ENCODE peak calls at places on chromosomes 5 and 9, in ten cellular contexts. A, B, O, K, D, U, F, J, I and Z are unnamed samples. For H3K9me3 and H3K36me3, the result is how much of the 10 kb centered on the place peaks cover.

GRCh38 chr5:153629496-153629895 is 139.0 kb downstream of the GRIA1 start:
- DNase-seq in A (no peak), B (no peak), O (no peak), K (no peak), D (no peak), U (no peak), F (no peak), J (peak), I (no peak), Z (no peak)

GRCh38 chr5:143648696-143649095 is 163.3 kb upstream of the HMHB1 start:
- DNase-seq in A (no peak), B (no peak), O (no peak), K (no peak), D (no peak), U (no peak), F (no peak), J (no peak), I (no peak), Z (no peak)

GRCh38 chr5:54883374-54884194 is 101.8 kb downstream of the ESM1 start:
- DNase-seq in A (peak), B (no peak), O (no peak), K (peak), D (peak), U (peak), F (peak), J (peak), I (no peak), Z (peak)

GRCh38 chr5:114438471-114438870 is 76.6 kb downstream of the KCNN2 start:
- DNase-seq in A (no peak), B (no peak), O (no peak), K (no peak), D (no peak), U (no peak), F (no peak), J (no peak), I (no peak), Z (no peak)

GRCh38 chr9:76107487-76107886 is 217.0 kb downstream of the PCSK5 start:
- DNase-seq in A (no peak), B (no peak), O (no peak), K (no peak), D (no peak), U (no peak), F (no peak), J (no peak), I (no peak), Z (peak)

GRCh38 chr5:142012186-142012785 is 541 bp downstream of the GNPDA1 start:
- DNase-seq in A (peak), B (no peak), O (peak), K (peak), D (no peak), U (peak), F (peak), J (peak), I (peak), Z (peak)

GRCh38 chr9:36874261-36874660 is 159.8 kb downstream of the PAX5 start:
- DNase-seq in A (peak), B (no peak), O (no peak), K (no peak), D (no peak), U (no peak), F (no peak), J (no peak), I (no peak), Z (no peak)

GRCh38 chr5:119322312-119322947 is 33.4 kb upstream of the TNFAIP8 start:
- DNase-seq in A (no peak), B (no peak), O (no peak), K (no peak), D (no peak), U (no peak), F (no peak), J (no peak), I (no peak), Z (no peak)

GRCh38 chr5:180333661-180334060 is 19.5 kb downstream of the GFPT2 start:
- DNase-seq in A (no peak), B (no peak), O (no peak), K (no peak), D (no peak), U (no peak), F (peak), J (peak), I (no peak), Z (peak)

GRCh38 chr5:85628153-85628552 is 989.6 kb upstream of the COX7C start:
- DNase-seq in A (no peak), B (no peak), O (no peak), K (no peak), D (no peak), U (no peak), F (no peak), J (no peak), I (no peak), Z (no peak)

GRCh38 chr9:93317495-93318094 is 133.7 kb downstream of the WNK2 start:
- DNase-seq in A (peak), B (no peak), O (no peak), K (no peak), D (no peak), U (no peak), F (peak), J (no peak), I (no peak), Z (no peak)

GRCh38 chr9:12989669-12990068 is 214.8 kb downstream of the LURAP1L start:
- DNase-seq in A (no peak), B (no peak), O (no peak), K (no peak), D (no peak), U (peak), F (no peak), J (no peak), I (no peak), Z (no peak)

GRCh38 chr5:75710630-75711029 is 6.6 kb downstream of the POC5 start:
- DNase-seq in A (no peak), B (no peak), O (no peak), K (no peak), D (no peak), U (no peak), F (no peak), J (no peak), I (no peak), Z (no peak)

GRCh38 chr5:4011943-4012342 is 416.3 kb downstream of the IRX1 start:
- DNase-seq in A (no peak), B (no peak), O (no peak), K (no peak), D (no peak), U (no peak), F (no peak), J (no peak), I (no peak), Z (no peak)

GRCh38 chr5:72101828-72102227 is 5.4 kb upstream of the MAP1B start:
- DNase-seq in A (no peak), B (no peak), O (no peak), K (no peak), D (no peak), U (no peak), F (no peak), J (peak), I (no peak), Z (no peak)

GRCh38 chr9:15606667-15607472 is 54.0 kb downstream of the CCDC171 start:
- DNase-seq in A (no peak), B (no peak), O (peak), K (peak), D (peak), U (peak), F (no peak), J (peak), I (peak), Z (no peak)

GRCh38 chr5:2741946-2742345 is 9.5 kb downstream of the IRX2 start:
- DNase-seq in A (no peak), B (no peak), O (no peak), K (no peak), D (no peak), U (no peak), F (no peak), J (no peak), I (no peak), Z (no peak)

GRCh38 chr5:2740051-2740848 is 11.2 kb downstream of the IRX2 start:
- DNase-seq in A (peak), B (no peak), O (no peak), K (no peak), D (no peak), U (peak), F (no peak), J (no peak), I (no peak), Z (no peak)

GRCh38 chr5:2744485-2744884 is 7.0 kb downstream of the IRX2 start:
- DNase-seq in A (no peak), B (no peak), O (no peak), K (no peak), D (no peak), U (no peak), F (no peak), J (no peak), I (no peak), Z (no peak)

GRCh38 chr5:2740849-2741555 is 10.5 kb downstream of the IRX2 start:
- DNase-seq in A (no peak), B (no peak), O (no peak), K (no peak), D (no peak), U (peak), F (no peak), J (no peak), I (no peak), Z (no peak)

GRCh38 chr5:2742921-2743679 is 8.4 kb downstream of the IRX2 start:
- DNase-seq in A (no peak), B (no peak), O (no peak), K (no peak), D (no peak), U (peak), F (no peak), J (no peak), I (no peak), Z (no peak)
- H3K4me3 ChIP-seq in A (peak), B (no peak), O (no peak), K (no peak), D (no peak), U (peak), F (no peak), J (no peak), I (no peak), Z (no peak)

DNA sequence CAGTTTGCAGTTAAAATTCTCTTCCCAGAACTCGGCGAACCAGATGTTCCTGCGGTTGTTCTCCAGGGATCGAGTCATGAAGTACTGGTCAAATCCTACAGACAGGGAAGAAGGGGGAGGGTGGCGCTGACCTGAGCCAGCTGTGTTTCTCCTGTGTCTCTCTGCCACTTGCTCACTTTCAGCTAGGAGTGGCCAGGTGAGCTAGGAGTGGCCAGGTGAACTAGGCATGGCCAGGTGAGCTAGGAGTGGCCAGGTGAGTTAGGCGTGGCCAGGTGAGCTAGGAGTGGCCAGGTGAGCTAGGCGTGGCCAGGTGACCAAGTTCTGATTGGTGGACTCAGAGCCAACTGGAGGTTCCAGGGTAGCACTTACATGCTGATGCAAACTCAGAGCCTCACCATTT is 5.8 kb downstream of the GRM6 start:
- DNase-seq in A (no peak), B (no peak), O (no peak), K (no peak), D (no peak), U (no peak), F (no peak), J (no peak), I (no peak), Z (no peak)
- H3K9me3 ChIP-seq in A (under half), B (under half), O (under half), K (under half), D (under half), U (under half), F (under half), J (under half), I (under half), Z (under half)

DNA sequence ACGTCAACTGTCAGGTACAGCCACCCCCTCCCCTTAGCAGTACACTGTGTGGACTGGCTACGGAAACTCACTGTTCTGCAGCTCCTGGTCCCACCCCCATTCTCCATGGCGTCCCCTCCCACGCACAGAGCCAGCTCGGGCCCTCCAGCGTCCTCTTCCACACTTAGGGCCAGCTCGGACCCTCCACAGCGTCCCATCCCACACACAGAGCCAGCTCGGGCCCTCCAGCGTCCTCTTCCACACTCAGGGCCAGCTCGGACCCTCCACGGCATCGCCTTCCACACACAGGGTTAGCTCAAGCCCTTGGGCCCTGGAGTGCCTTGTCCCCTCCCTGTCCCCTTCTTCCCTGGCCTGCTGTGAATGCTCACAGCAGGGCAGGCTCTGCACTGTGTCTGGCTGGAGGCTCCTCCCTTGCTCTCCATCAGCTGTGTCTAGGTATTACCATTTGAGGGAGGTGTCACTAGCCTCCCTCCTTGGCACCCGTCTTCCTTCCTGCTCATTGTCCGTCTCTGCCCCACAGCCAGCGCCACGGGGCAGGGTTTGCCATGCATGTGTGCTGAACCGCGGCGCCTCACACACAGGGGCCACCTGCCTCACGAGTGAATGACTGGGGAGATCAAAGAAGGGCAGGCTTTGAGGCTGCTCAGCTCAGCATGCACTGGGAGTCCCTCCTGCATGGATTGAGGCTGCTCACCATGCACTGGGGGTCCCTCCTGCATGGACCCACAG is 78.5 kb upstream of the CACNA1B start:
- DNase-seq in A (no peak), B (no peak), O (no peak), K (no peak), D (no peak), U (no peak), F (peak), J (no peak), I (no peak), Z (no peak)
- H3K36me3 ChIP-seq in A (half or more), B (under half), O (under half), K (under half), D (half or more), U (under half), F (under half), J (under half), I (half or more), Z (under half)

DNA sequence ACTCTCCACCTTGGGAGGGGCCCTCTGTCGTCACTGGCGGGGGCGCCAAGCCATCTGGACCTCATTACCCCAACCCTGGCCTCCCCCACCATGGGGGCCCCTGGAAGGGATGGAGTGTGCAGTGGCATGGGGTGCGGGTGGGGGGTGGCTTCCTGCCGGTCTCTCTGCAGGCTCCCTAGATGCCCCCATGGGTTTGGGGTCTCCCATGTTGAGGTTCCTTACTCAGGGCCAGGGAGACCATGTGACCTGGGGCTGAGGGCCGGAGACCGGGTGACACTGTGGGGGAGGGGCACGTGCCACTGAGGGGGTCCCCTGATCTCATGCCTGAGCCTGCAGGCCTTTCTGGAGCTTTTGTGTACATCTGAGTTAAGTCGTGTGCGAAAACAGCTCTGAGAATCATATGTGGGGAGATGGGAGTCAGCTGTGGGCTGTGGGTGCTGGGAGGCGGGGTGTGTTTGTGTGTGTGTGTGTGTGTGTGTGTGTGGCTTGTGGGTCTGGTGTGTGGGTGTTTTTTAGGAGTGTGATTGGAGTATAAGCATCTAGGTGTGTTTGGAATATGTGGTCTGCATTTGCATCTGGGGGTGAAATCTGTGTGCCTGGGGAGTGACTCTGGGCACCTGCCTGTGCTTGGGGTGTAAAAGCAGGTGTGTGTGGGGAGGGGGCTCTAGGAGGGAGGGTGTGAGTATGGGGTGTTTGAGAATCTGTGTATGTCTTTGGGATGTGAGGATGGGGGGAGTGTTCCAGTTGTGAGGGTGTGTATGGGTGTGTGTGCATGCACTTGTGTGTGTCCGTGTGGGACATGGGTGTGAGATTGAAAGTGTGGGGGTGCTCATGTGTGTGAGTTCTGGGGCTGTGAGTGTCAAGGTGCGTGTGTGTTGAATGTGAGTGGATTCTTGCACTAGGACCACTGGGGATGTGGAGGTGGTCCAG is 32.1 kb downstream of the GOLGA2 start:
- DNase-seq in A (no peak), B (no peak), O (no peak), K (no peak), D (no peak), U (no peak), F (peak), J (peak), I (no peak), Z (no peak)
- H3K4me3 ChIP-seq in A (peak), B (no peak), O (no peak), K (no peak), D (peak), U (no peak), F (no peak), J (peak), I (no peak), Z (no peak)